ENCODE peak calls at places on chromosomes 16 and 17, in eight cellular contexts. Y is bronchial epithelial cell, N is HFFc6, B is GM23338, U is HTR-8/SVneo, V is HuH-7.5, Z is mucosa of descending colon, M is NB4. R is an unnamed sample.

GRCh38 chr16:636206-637080 is at the start of gene METTL26:
- DNase-seq in Y (peak; percentile 82), N (peak; percentile 92), B (peak; percentile 98), U (peak; percentile 95), V (peak; percentile 97), Z (peak; percentile 96), M (peak; percentile 92), R (peak; percentile 94)

GRCh38 chr17:76866774-76867577 is 1.2 kb upstream of the MGAT5B start:
- DNase-seq in Y (peak; percentile 57), N (peak; percentile 49), B (no peak), U (no peak), V (no peak), Z (no peak), M (no peak), R (no peak)

GRCh38 chr17:47935961-47936360 is 5.4 kb upstream of the PNPO start:
- DNase-seq in Y (peak; percentile 87), N (peak; percentile 78), B (no peak), U (peak; percentile 86), V (no peak), Z (no peak), M (no peak), R (no peak)

GRCh38 chr16:58338205-58338604 is 43.4 kb upstream of the PRSS54 start:
- DNase-seq in Y (no peak), N (no peak), B (no peak), U (no peak), V (no peak), Z (no peak), M (no peak), R (no peak)

GRCh38 chr17:28118362-28118761 is 75.9 kb downstream of the NLK start:
- DNase-seq in Y (no peak), N (no peak), B (no peak), U (no peak), V (no peak), Z (no peak), M (peak; percentile 40), R (no peak)

GRCh38 chr17:19718041-19718612 is 1.7 kb upstream of the SLC47A2 start:
- DNase-seq in Y (no peak), N (no peak), B (no peak), U (no peak), V (no peak), Z (no peak), M (no peak), R (no peak)

GRCh38 chr17:21304091-21304490 is 19.6 kb downstream of the MAP2K3 start:
- DNase-seq in Y (no peak), N (no peak), B (no peak), U (no peak), V (no peak), Z (peak; percentile 21), M (no peak), R (no peak)

GRCh38 chr17:28402844-28403243 is 3.2 kb downstream of the SLC46A1 start:
- DNase-seq in Y (no peak), N (no peak), B (no peak), U (no peak), V (no peak), Z (no peak), M (no peak), R (no peak)

GRCh38 chr17:10091051-10091450 is 107.4 kb downstream of the GAS7 start:
- DNase-seq in Y (no peak), N (peak; percentile 28), B (no peak), U (no peak), V (no peak), Z (no peak), M (no peak), R (no peak)

GRCh38 chr16:7505495-7505894 is 172.8 kb downstream of the RBFOX1 start:
- DNase-seq in Y (no peak), N (no peak), B (no peak), U (no peak), V (no peak), Z (no peak), M (no peak), R (no peak)

GRCh38 chr16:8686031-8686621 is 11.7 kb downstream of the ABAT start:
- DNase-seq in Y (peak; percentile 61), N (no peak), B (no peak), U (no peak), V (no peak), Z (no peak), M (no peak), R (no peak)

GRCh38 chr16:66936462-66936861 is 1.1 kb downstream of the CES2 start:
- DNase-seq in Y (no peak), N (no peak), B (no peak), U (no peak), V (no peak), Z (peak; percentile 57), M (no peak), R (no peak)

GRCh38 chr16:85220125-85220839 is 108.0 kb upstream of the CIBAR2 start:
- DNase-seq in Y (peak; percentile 70), N (peak; percentile 60), B (no peak), U (no peak), V (no peak), Z (peak; percentile 73), M (no peak), R (no peak)

GRCh38 chr17:31487648-31488263 is 96.3 kb downstream of the RAB11FIP4 start:
- DNase-seq in Y (peak; percentile 77), N (no peak), B (peak; percentile 96), U (peak; percentile 94), V (peak; percentile 92), Z (peak; percentile 97), M (peak; percentile 75), R (peak; percentile 78)

GRCh38 chr16:85573696-85574641 is 39.2 kb upstream of the GSE1 start:
- DNase-seq in Y (no peak), N (no peak), B (no peak), U (no peak), V (no peak), Z (peak; percentile 60), M (no peak), R (no peak)

R was measured in NK-92 treated with Interleukin-12 subunit alpha and Interleukin-12 subunit beta, amount 100 ng/mL, for 24 hours.